ENCODE peak calls at places on chromosomes 11 and 22, in four cellular contexts. Y is ovary, C is A549, X is suprapubic skin. I is an unnamed sample.

GRCh38 chr11:36376888-36377758 is 81.0 kb downstream of the PRR5L start:
- DNase-seq in Y (peak; percentile 34), C (peak; percentile 52), X (no peak), I (peak; percentile 69)

GRCh38 chr11:129391350-129391749 is 15.7 kb downstream of the BARX2 start:
- DNase-seq in Y (no peak), C (no peak), X (no peak), I (no peak)

GRCh38 chr11:118903204-118904015 is 19.7 kb downstream of the CXCR5 start:
- DNase-seq in Y (no peak), C (no peak), X (no peak), I (no peak)

GRCh38 chr11:93099811-93100210 is 98.0 kb downstream of the SLC36A4 start:
- DNase-seq in Y (no peak), C (no peak), X (no peak), I (no peak)

GRCh38 chr11:86809561-86809960 is 9.2 kb downstream of the PRSS23 start:
- DNase-seq in Y (no peak), C (no peak), X (no peak), I (no peak)

GRCh38 chr11:77400306-77400705 is 73.6 kb downstream of the PAK1 start:
- DNase-seq in Y (no peak), C (no peak), X (no peak), I (no peak)

GRCh38 chr11:91163619-91164451 is 941.0 kb upstream of the CHORDC1 start:
- DNase-seq in Y (no peak), C (no peak), X (no peak), I (no peak)

GRCh38 chr22:46568102-46568809 is 30.8 kb upstream of the CELSR1 start:
- DNase-seq in Y (no peak), C (no peak), X (no peak), I (peak; percentile 36)

GRCh38 chr22:27714076-27714475 is 87.5 kb downstream of the MN1 start:
- DNase-seq in Y (no peak), C (no peak), X (no peak), I (no peak)

GRCh38 chr11:82663535-82663934 is 70.1 kb downstream of the FAM181B start:
- DNase-seq in Y (no peak), C (no peak), X (no peak), I (no peak)

GRCh38 chr11:35605691-35606090 is 12.6 kb upstream of the FJX1 start:
- DNase-seq in Y (no peak), C (no peak), X (no peak), I (no peak)

GRCh38 chr11:109934151-109934550 is 159.0 kb upstream of the ZC3H12C start:
- DNase-seq in Y (no peak), C (no peak), X (no peak), I (no peak)

GRCh38 chr11:91998466-91998865 is 226.2 kb upstream of the FAT3 start:
- DNase-seq in Y (no peak), C (no peak), X (no peak), I (no peak)

GRCh38 chr11:64656797-64657196 is 65.8 kb downstream of the SLC22A12 start:
- DNase-seq in Y (no peak), C (no peak), X (no peak), I (no peak)

GRCh38 chr11:121487191-121487590 is 34.4 kb upstream of the SORL1-AS1 start:
- DNase-seq in Y (no peak), C (no peak), X (no peak), I (no peak)

GRCh38 chr22:24432059-24432853 is 4.9 kb downstream of the ADORA2A start:
- DNase-seq in Y (peak; percentile 81), C (no peak), X (no peak), I (peak; percentile 87)

GRCh38 chr11:4146070-4146764 is 51.6 kb downstream of the RRM1 start:
- DNase-seq in Y (no peak), C (no peak), X (no peak), I (no peak)

GRCh38 chr22:23218867-23219251 is 38.5 kb downstream of the BCR start:
- DNase-seq in Y (no peak), C (no peak), X (no peak), I (no peak)

GRCh38 chr11:75413864-75414263 is 14.5 kb downstream of the RPS3 start:
- DNase-seq in Y (no peak), C (no peak), X (no peak), I (no peak)

GRCh38 chr11:132456735-132457328 is 1075.5 kb downstream of the OPCML start:
- DNase-seq in Y (no peak), C (no peak), X (no peak), I (no peak)

GRCh38 chr11:111733655-111734088 is 32.5 kb downstream of the PPP2R1B start:
- DNase-seq in Y (peak; percentile 63), C (no peak), X (no peak), I (peak; percentile 73)

GRCh38 chr11:111734383-111735261 is 31.6 kb downstream of the PPP2R1B start:
- DNase-seq in Y (no peak), C (no peak), X (no peak), I (no peak)

GRCh38 chr11:111736621-111737055 is 29.6 kb downstream of the PPP2R1B start:
- DNase-seq in Y (no peak), C (no peak), X (no peak), I (no peak)

GRCh38 chr11:111736191-111736590 is 30.0 kb downstream of the PPP2R1B start:
- DNase-seq in Y (peak; percentile 50), C (no peak), X (no peak), I (no peak)

DNA sequence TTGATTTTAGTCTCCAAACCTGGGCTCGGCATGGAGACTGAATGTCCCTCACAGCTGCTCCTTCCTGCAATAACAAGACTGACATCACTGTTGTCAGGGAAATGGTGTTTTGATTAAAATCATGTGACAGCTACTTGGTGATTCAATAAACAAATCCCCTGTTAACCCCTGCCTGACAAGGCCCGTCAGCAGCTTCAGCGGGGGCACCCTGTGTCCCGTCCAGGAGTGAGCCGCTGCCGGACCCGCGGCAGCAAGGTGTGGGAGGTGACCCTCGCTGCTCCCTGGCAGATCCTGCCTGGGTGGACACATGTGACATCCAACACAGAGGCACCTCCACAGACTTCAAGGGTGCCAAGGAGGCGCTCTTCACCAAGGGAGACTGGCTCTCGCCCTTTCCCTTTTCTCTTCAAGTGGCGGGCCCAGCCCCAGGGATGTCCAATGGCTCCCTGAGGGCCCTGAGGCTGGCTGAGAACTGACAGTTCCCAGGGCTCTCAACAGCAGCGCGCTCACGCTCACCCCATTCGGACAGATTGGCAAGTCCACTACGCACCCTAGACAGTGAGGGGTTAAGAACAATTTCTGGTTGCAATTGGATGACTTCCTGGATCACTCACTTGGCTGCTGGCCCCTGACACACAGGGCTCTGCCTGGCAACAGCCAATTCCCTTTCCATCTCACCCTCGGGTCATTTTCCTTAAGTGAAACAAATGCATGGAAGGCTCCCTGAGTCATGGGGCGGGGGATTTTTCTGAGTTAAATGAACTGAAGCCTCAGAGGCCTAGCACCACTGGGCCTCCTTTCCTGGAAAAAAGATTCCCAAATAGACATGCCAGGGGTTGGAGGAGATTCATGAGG is 30.7 kb downstream of the PPP2R1B start:
- DNase-seq in Y (peak; percentile 87), C (no peak), X (peak; percentile 92), I (peak; percentile 94)
- TF ChIP-seq EP300 in Y (no peak), C (no peak), X (no peak), I (peak; percentile 68)

DNA sequence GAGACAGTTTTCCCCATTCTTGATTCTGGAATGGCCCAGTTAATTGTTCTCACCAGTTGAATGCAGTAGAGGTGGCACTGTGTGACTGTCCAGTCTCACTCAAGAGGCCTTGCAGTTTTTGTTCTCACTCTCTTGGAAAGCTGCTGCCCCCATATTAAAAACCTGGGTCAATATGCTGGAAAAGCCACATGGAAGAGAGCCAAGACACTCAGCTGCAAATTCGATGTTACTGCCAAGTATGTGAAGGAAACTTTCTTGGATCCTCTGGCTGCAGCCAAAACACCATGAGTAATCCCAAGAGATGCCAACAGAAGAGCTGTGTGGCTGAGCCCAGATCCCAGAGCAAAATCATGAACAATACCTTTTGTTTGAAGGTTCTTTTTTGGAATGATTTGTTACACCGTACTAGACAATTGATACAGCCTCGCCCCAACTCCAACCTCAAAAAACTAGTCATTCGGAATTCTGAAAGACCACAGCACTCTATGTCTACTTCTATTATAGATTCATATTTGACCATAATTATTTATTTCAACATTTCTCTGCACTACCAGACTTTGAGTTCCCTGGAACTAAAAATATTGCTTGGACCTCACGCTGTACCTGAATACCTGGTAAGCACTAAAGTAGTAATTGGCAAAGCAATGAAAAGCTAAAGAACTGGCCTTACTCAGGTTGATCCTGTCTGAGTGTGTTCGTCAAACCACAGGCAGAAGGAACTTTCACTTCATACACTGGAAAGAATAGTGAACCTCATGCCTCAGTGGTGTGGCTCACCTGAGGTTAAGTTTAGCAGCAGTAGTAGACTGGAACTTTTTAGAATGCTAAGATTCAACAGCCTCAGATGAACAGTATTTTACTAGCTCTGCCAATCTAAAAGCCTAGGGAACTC is 378.8 kb downstream of the ETS1 start:
- DNase-seq in Y (peak; percentile 32), C (peak; percentile 18), X (no peak), I (no peak)
- H3K27ac ChIP-seq in Y (no peak overlapping the region), C (peak overlapping the region; percentile 90), X (peak overlapping the region; percentile 34), I (peak overlapping the region; percentile 47)

DNA sequence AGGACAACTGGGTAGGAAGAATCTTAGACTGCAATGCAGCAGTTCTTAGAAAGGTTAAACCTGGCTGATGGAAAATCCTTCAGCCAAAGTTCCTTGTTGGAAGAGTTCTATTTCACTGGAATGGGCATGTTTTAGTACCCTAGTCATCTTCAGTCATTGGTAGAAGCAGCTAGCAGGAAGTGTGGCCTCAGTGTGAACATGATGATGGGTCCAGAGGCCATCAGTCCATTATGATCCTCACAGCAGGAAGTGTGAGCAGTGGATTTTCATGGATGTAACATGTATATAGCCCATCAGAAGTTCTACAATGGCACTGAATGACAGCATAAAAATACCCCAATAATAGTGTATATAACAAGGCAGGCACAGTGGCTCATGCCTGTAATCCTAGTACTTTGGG is 35.9 kb upstream of the PDE3B start:
- DNase-seq in Y (no peak), C (no peak), X (no peak), I (no peak)
- H3K4me1 ChIP-seq in Y (no peaks in the 10 kb centered on the region), C (peaks cover 2% of the 10 kb centered on the region), X (no peaks in the 10 kb centered on the region), I (no peaks in the 10 kb centered on the region)

GRCh38 chr11:19353287-19353686 is 112.5 kb upstream of the E2F8 start:
- DNase-seq in Y (no peak), C (no peak), X (no peak), I (no peak)
- TF ChIP-seq EP300 in Y (no peak), C (no peak), X (no peak), I (no peak)

DNA sequence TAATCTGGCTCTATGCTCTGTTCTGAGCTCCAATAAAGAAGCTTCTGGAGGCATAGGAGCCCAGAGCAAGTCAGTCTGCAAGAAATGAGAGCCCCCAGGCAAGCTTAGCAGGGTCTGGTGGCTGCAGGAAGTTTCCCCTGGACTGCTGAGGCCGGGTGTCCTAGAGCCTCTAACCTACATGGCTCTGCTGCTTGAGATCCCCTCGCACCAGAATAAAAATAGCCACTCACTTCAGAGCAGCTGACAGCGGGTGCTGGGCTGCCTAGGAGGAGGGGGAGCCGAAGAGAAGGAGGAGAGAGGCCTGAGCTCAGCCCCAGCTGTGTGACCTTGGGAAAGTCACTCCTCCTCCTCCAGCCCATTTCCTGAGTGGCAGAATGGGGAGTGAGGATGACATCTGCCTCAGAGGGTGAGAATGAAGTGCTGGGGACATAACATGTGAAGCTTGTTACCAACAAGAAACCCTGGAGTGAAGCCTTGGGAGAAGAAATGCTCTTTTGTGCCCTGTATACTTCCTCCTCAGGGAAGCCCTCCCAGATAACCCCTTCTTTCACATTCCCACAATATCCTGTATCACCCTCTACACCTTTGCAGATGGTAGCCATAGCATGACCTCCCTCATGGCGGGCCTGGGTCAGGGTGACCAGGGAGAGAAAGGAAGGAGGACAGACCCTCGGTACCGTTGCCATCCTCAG is 3.6 kb upstream of the INPP5J start:
- DNase-seq in Y (no peak), C (no peak), X (no peak), I (no peak)
- H3K27ac ChIP-seq in Y (no peak overlapping the region), C (no peak overlapping the region), X (no peak overlapping the region), I (no peak overlapping the region)

I was measured in sigmoid colon.